ENCODE peak calls at places on chromosomes 5 and 9, in seven cellular contexts. B is mesenchymal stem cell, S is IMR-90, I is H9, L is neuronal stem cell, R is H1, E is trophoblast cell. C is an unnamed sample.
A peak's percentile ranks its signal among the peaks of the same experiment; 100 is the strongest.

GRCh38 chr5:5135957-5136676 is 4.0 kb upstream of the ADAMTS16 start:
- DNase-seq in B (peak; percentile 28), S (peak; percentile 1), I (no peak), L (no peak), R (no peak), E (no peak), C (no peak)

GRCh38 chr9:91857291-91857781 is 92.7 kb downstream of the ROR2 start:
- DNase-seq in B (no peak), S (peak; percentile 50), I (peak; percentile 73), L (peak; percentile 62), R (peak; percentile 59), E (no peak), C (peak; percentile 69)

GRCh38 chr9:120917285-120917684 is 9.3 kb downstream of the TRAF1 start:
- DNase-seq in B (no peak), S (no peak), I (no peak), L (no peak), R (no peak), E (no peak), C (no peak)

GRCh38 chr5:136802382-136802781 is 437.0 kb upstream of the TRPC7 start:
- DNase-seq in B (no peak), S (peak; percentile 5), I (no peak), L (peak; percentile 3), R (no peak), E (no peak), C (peak; percentile 23)

GRCh38 chr5:52783226-52783959 is 4.3 kb upstream of the ITGA1 start:
- DNase-seq in B (no peak), S (no peak), I (no peak), L (no peak), R (no peak), E (no peak), C (no peak)

GRCh38 chr9:23643656-23644258 is 182.3 kb downstream of the ELAVL2 start:
- DNase-seq in B (peak; percentile 1), S (no peak), I (no peak), L (no peak), R (no peak), E (no peak), C (no peak)

GRCh38 chr5:32964246-32964645 is 253.1 kb downstream of the NPR3 start:
- DNase-seq in B (no peak), S (peak; percentile 59), I (no peak), L (no peak), R (no peak), E (peak; percentile 44), C (peak; percentile 95)

GRCh38 chr5:150122158-150122510 is 33.5 kb downstream of the PDGFRB start:
- DNase-seq in B (no peak), S (no peak), I (peak; percentile 62), L (no peak), R (peak; percentile 67), E (no peak), C (no peak)

GRCh38 chr5:157457391-157457790 is 2.6 kb upstream of the NIPAL4 start:
- DNase-seq in B (no peak), S (no peak), I (peak; percentile 5), L (no peak), R (peak; percentile 11), E (no peak), C (no peak)

GRCh38 chr5:179382486-179382885 is 37.2 kb upstream of the ADAMTS2 start:
- DNase-seq in B (no peak), S (no peak), I (peak; percentile 18), L (no peak), R (no peak), E (no peak), C (no peak)

GRCh38 chr5:139664273-139664693 is 16.1 kb downstream of the CXXC5 start:
- DNase-seq in B (no peak), S (no peak), I (no peak), L (no peak), R (no peak), E (peak; percentile 41), C (no peak)

GRCh38 chr5:9513825-9514224 is 32.0 kb downstream of the SEMA5A start:
- DNase-seq in B (peak; percentile 44), S (peak; percentile 47), I (no peak), L (no peak), R (no peak), E (no peak), C (peak; percentile 68)

GRCh38 chr9:138008081-138008841 is 130.7 kb downstream of the CACNA1B start:
- DNase-seq in B (no peak), S (no peak), I (no peak), L (no peak), R (no peak), E (no peak), C (no peak)

GRCh38 chr9:87749335-87750035 is 23.6 kb downstream of the CTSL start:
- DNase-seq in B (no peak), S (no peak), I (no peak), L (no peak), R (no peak), E (peak; percentile 11), C (no peak)

GRCh38 chr5:170432669-170433068 is 43.5 kb upstream of the KCNMB1 start:
- DNase-seq in B (no peak), S (no peak), I (no peak), L (no peak), R (no peak), E (no peak), C (no peak)

DNA sequence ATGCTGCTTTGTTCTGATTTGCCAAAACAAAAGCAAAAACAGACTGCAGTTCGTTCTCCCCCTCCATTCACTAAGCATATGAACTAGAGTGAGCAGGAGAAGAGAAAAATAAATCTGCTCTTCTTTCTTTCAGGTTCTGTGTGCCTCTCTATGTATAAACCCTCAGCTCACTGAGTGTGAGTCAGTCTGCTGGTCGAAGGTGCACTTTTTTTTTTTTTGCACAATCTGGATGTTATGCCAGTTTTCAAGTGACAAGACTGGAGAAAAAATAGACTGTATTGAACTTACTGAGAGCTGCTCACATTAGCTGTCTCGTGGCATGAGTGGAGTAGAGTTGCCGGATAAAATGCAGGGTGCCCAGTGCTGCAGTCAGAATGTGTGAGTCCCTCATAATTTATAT is 244.6 kb upstream of the ATP10B start:
- DNase-seq in B (no peak), S (no peak), I (no peak), L (no peak), R (no peak), E (no peak), C (no peak)
- H4K8ac ChIP-seq in B (no peak overlapping the region), S (no peak overlapping the region), I (no peak overlapping the region), L (no peak overlapping the region), R (no peak overlapping the region), E (no peak overlapping the region), C (no peak overlapping the region)

DNA sequence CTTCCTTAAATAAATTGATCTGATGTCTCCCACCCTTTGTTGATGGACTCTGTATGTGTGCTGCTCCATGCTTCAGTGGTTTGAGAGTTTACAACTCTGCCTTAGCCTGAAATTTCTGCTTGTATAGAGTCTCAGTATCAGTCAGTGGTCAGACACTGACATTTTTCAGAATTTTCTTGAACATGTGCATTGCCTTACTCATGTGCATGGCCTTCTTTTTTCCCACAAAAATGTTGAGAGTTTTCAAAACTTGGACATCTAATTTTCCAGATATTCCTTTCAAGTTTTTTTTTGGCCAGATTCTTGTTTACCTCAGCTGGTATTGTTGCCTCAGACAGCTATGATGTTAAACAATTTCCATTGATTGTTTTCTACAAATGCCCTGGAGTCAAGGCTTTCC is 427.1 kb upstream of the CHD1 start:
- DNase-seq in B (no peak), S (no peak), I (no peak), L (no peak), R (no peak), E (peak; percentile 5), C (no peak)
- H3K9ac ChIP-seq in B (no peak overlapping the region), S (no peak overlapping the region), I (no peak overlapping the region), L (no peak overlapping the region), R (no peak overlapping the region), E (no peak overlapping the region), C (no peak overlapping the region)

GRCh38 chr5:147822686-147823491 is 8.6 kb downstream of the SPINK1 start:
- DNase-seq in B (peak; percentile 66), S (peak; percentile 61), I (peak; percentile 43), L (peak; percentile 41), R (no peak), E (peak; percentile 52), C (peak; percentile 71)

GRCh38 chr5:147813696-147814095 is 17.8 kb downstream of the SPINK1 start:
- DNase-seq in B (no peak), S (no peak), I (no peak), L (no peak), R (no peak), E (no peak), C (no peak)

GRCh38 chr5:147821791-147822190 is 9.7 kb downstream of the SPINK1 start:
- DNase-seq in B (no peak), S (no peak), I (no peak), L (no peak), R (no peak), E (no peak), C (no peak)

GRCh38 chr5:147818290-147818689 is 13.2 kb downstream of the SPINK1 start:
- DNase-seq in B (no peak), S (no peak), I (no peak), L (no peak), R (no peak), E (no peak), C (no peak)

DNA sequence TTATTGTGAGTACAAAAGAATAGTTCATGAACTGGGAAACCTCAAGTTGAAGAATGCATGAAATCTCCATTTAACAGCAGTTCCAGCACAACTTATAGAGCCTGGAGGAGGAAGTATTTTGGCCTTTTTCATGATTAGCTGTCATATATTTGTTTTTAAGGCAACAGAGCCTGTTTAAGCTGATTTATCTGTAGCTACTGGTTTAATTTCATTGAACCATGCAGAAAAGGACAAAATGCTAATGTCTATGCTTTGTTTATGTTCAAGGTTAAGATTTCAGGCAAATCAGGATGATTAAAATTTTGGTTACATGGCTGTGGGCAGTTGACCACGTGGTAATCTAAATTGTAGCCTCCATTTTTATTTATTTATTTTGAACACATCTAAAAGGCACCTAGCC is 12.1 kb downstream of the SPINK1 start:
- DNase-seq in B (no peak), S (no peak), I (no peak), L (no peak), R (no peak), E (no peak), C (no peak)
- H2BK5ac ChIP-seq in B (no peak overlapping the region), S (no peak overlapping the region), I (no peak overlapping the region), L (no peak overlapping the region), R (no peak overlapping the region), E (no peak overlapping the region), C (no peak overlapping the region)

GRCh38 chr5:172602712-172603289 is 38.3 kb upstream of the NEURL1B start:
- DNase-seq in B (no peak), S (no peak), I (no peak), L (no peak), R (no peak), E (no peak), C (no peak)

GRCh38 chr5:172599204-172599567 is 41.9 kb upstream of the NEURL1B start:
- DNase-seq in B (no peak), S (no peak), I (no peak), L (no peak), R (no peak), E (no peak), C (no peak)

GRCh38 chr5:172597755-172598155 is 43.3 kb upstream of the NEURL1B start:
- DNase-seq in B (no peak), S (no peak), I (no peak), L (no peak), R (no peak), E (no peak), C (no peak)

GRCh38 chr5:172598251-172599203 is 42.5 kb upstream of the NEURL1B start:
- DNase-seq in B (no peak), S (no peak), I (no peak), L (no peak), R (no peak), E (no peak), C (no peak)

DNA sequence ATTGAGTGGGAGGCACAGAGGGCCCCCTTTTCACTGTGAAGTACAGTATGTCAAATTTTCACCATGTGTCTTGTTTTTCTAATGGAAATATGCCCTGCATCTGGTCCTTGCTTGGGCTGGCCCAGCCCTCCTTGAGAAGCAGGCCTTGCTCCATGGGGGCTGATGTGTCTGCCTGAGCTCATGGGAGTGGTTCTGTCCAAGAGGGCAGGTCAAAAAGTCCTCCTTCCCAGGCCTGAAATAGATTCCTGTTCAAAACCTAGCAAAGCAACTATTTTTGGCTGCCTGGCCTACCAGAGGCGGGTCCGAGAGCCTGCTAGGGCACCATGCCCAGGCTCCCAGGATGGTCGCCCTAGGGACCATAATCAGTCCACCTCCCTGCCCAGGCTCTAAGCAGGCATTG is 40.5 kb upstream of the NEURL1B start:
- DNase-seq in B (no peak), S (no peak), I (no peak), L (no peak), R (no peak), E (no peak), C (no peak)
- H4K8ac ChIP-seq in B (no peak overlapping the region), S (no peak overlapping the region), I (no peak overlapping the region), L (no peak overlapping the region), R (no peak overlapping the region), E (no peak overlapping the region), C (no peak overlapping the region)

C was measured in mesendoderm.